ENCODE peak calls at places on chromosomes 12 and 14, in four cellular contexts. One of them, this sample, is unnamed.

GRCh38 chr12:117403586-117404139 is 42.2 kb upstream of the NOS1 start:
- DNase-seq in SK-N-SH: no peak
- DNase-seq in brain microvascular endothelial cell: no peak
- DNase-seq in cardiac fibroblast: no peak
- DNase-seq in this sample: no peak

GRCh38 chr12:85280138-85280983 is at the start of gene ALX1:
- DNase-seq in SK-N-SH: peak
- DNase-seq in brain microvascular endothelial cell: peak
- DNase-seq in cardiac fibroblast: peak
- DNase-seq in this sample: no peak

GRCh38 chr14:41144370-41144769 is 462.3 kb upstream of the LRFN5 start:
- DNase-seq in SK-N-SH: no peak
- DNase-seq in brain microvascular endothelial cell: no peak
- DNase-seq in cardiac fibroblast: no peak
- DNase-seq in this sample: no peak

GRCh38 chr12:87332987-87333761 is 696.0 kb downstream of the C12orf50 start:
- DNase-seq in SK-N-SH: peak
- DNase-seq in brain microvascular endothelial cell: no peak
- DNase-seq in cardiac fibroblast: peak
- DNase-seq in this sample: no peak

GRCh38 chr12:45130881-45131281 is 80.0 kb upstream of the DBX2 start:
- DNase-seq in SK-N-SH: peak
- DNase-seq in brain microvascular endothelial cell: peak
- DNase-seq in cardiac fibroblast: peak
- DNase-seq in this sample: peak

GRCh38 chr14:61609885-61610284 is 85.4 kb upstream of the HIF1A start:
- DNase-seq in SK-N-SH: no peak
- DNase-seq in brain microvascular endothelial cell: no peak
- DNase-seq in cardiac fibroblast: peak
- DNase-seq in this sample: no peak

GRCh38 chr12:123478762-123479161 is 20.8 kb downstream of the SNRNP35 start:
- DNase-seq in SK-N-SH: no peak
- DNase-seq in brain microvascular endothelial cell: peak
- DNase-seq in cardiac fibroblast: peak
- DNase-seq in this sample: no peak

GRCh38 chr12:123109319-123109772 is 41.5 kb downstream of the PITPNM2 start:
- DNase-seq in SK-N-SH: no peak
- DNase-seq in brain microvascular endothelial cell: no peak
- DNase-seq in cardiac fibroblast: no peak
- DNase-seq in this sample: no peak

GRCh38 chr12:24175281-24175680 is 225.8 kb upstream of the SOX5 start:
- DNase-seq in SK-N-SH: no peak
- DNase-seq in brain microvascular endothelial cell: no peak
- DNase-seq in cardiac fibroblast: no peak
- DNase-seq in this sample: no peak

GRCh38 chr12:30795660-30796507 is 41.1 kb upstream of the CAPRIN2 start:
- DNase-seq in SK-N-SH: peak
- DNase-seq in brain microvascular endothelial cell: peak
- DNase-seq in cardiac fibroblast: peak
- DNase-seq in this sample: no peak

GRCh38 chr12:1918081-1918874 is at the start of gene CACNA2D4:
- DNase-seq in SK-N-SH: peak
- DNase-seq in brain microvascular endothelial cell: no peak
- DNase-seq in cardiac fibroblast: no peak
- DNase-seq in this sample: no peak

GRCh38 chr12:89245090-89245489 is 107.2 kb downstream of the DUSP6 start:
- DNase-seq in SK-N-SH: no peak
- DNase-seq in brain microvascular endothelial cell: no peak
- DNase-seq in cardiac fibroblast: no peak
- DNase-seq in this sample: no peak

GRCh38 chr12:40552868-40553267 is 139.4 kb upstream of the CNTN1 start:
- DNase-seq in SK-N-SH: no peak
- DNase-seq in brain microvascular endothelial cell: no peak
- DNase-seq in cardiac fibroblast: no peak
- DNase-seq in this sample: no peak

GRCh38 chr12:132174703-132175490 is 30.6 kb downstream of the NOC4L start:
- DNase-seq in SK-N-SH: no peak
- DNase-seq in brain microvascular endothelial cell: no peak
- DNase-seq in cardiac fibroblast: no peak
- DNase-seq in this sample: no peak

GRCh38 chr14:99188721-99189120 is 83.3 kb downstream of the BCL11B start:
- DNase-seq in SK-N-SH: peak
- DNase-seq in brain microvascular endothelial cell: no peak
- DNase-seq in cardiac fibroblast: no peak
- DNase-seq in this sample: no peak

GRCh38 chr14:55077691-55078151 is 26.3 kb downstream of the MAPK1IP1L start:
- DNase-seq in SK-N-SH: no peak
- DNase-seq in brain microvascular endothelial cell: peak
- DNase-seq in cardiac fibroblast: peak
- DNase-seq in this sample: no peak

GRCh38 chr12:92147491-92147890 is 1.8 kb upstream of the BTG1 start:
- DNase-seq in SK-N-SH: no peak
- DNase-seq in brain microvascular endothelial cell: no peak
- DNase-seq in cardiac fibroblast: no peak
- DNase-seq in this sample: no peak

GRCh38 chr14:38047518-38047917 is 160.2 kb upstream of the SSTR1 start:
- DNase-seq in SK-N-SH: no peak
- DNase-seq in brain microvascular endothelial cell: no peak
- DNase-seq in cardiac fibroblast: no peak
- DNase-seq in this sample: no peak

GRCh38 chr12:15116073-15116472 is 105.1 kb downstream of the RERG start:
- DNase-seq in SK-N-SH: no peak
- DNase-seq in brain microvascular endothelial cell: no peak
- DNase-seq in cardiac fibroblast: peak
- DNase-seq in this sample: no peak

GRCh38 chr14:60301685-60302084 is 52.7 kb downstream of the PPM1A start:
- DNase-seq in SK-N-SH: no peak
- DNase-seq in brain microvascular endothelial cell: no peak
- DNase-seq in cardiac fibroblast: no peak
- DNase-seq in this sample: no peak

GRCh38 chr14:45085004-45085403 is 1.1 kb downstream of the PRPF39 start:
- DNase-seq in SK-N-SH: no peak
- DNase-seq in brain microvascular endothelial cell: no peak
- DNase-seq in cardiac fibroblast: peak
- DNase-seq in this sample: no peak

GRCh38 chr12:111964935-111965334 is 48.0 kb downstream of the TMEM116 start:
- DNase-seq in SK-N-SH: no peak
- DNase-seq in brain microvascular endothelial cell: no peak
- DNase-seq in cardiac fibroblast: no peak
- DNase-seq in this sample: no peak

GRCh38 chr12:19572920-19573558 is 133.7 kb downstream of the AEBP2 start:
- DNase-seq in SK-N-SH: peak
- DNase-seq in brain microvascular endothelial cell: peak
- DNase-seq in cardiac fibroblast: peak
- DNase-seq in this sample: no peak

GRCh38 chr12:131434208-131435125 is 276.4 kb upstream of the SFSWAP start:
- DNase-seq in SK-N-SH: no peak
- DNase-seq in brain microvascular endothelial cell: no peak
- DNase-seq in cardiac fibroblast: no peak
- DNase-seq in this sample: no peak

GRCh38 chr12:118166946-118167345 is 31.0 kb downstream of the PEBP1 start:
- DNase-seq in SK-N-SH: no peak
- DNase-seq in brain microvascular endothelial cell: no peak
- DNase-seq in cardiac fibroblast: no peak
- DNase-seq in this sample: no peak

GRCh38 chr12:13380297-13380696 is 183.8 kb downstream of the EMP1 start:
- DNase-seq in SK-N-SH: no peak
- DNase-seq in brain microvascular endothelial cell: no peak
- DNase-seq in cardiac fibroblast: no peak
- DNase-seq in this sample: no peak

GRCh38 chr14:73729015-73729330 is 14.8 kb upstream of the PNMA1 start:
- DNase-seq in SK-N-SH: no peak
- DNase-seq in brain microvascular endothelial cell: no peak
- DNase-seq in cardiac fibroblast: no peak
- DNase-seq in this sample: no peak

GRCh38 chr12:28409892-28410291 is 219.6 kb downstream of the CCDC91 start:
- DNase-seq in SK-N-SH: no peak
- DNase-seq in brain microvascular endothelial cell: peak
- DNase-seq in cardiac fibroblast: peak
- DNase-seq in this sample: no peak

GRCh38 chr12:116495260-116495659 is 63.9 kb upstream of the MAP1LC3B2 start:
- DNase-seq in SK-N-SH: no peak
- DNase-seq in brain microvascular endothelial cell: peak
- DNase-seq in cardiac fibroblast: peak
- DNase-seq in this sample: no peak

GRCh38 chr12:2959508-2960431 is 573 bp downstream of the TEAD4 start:
- DNase-seq in SK-N-SH: peak
- DNase-seq in brain microvascular endothelial cell: peak
- DNase-seq in cardiac fibroblast: peak
- DNase-seq in this sample: peak

GRCh38 chr12:26425587-26426260 is 230.4 kb downstream of the SSPN start:
- DNase-seq in SK-N-SH: no peak
- DNase-seq in brain microvascular endothelial cell: peak
- DNase-seq in cardiac fibroblast: peak
- DNase-seq in this sample: no peak

GRCh38 chr14:26841920-26842741 is 244.3 kb upstream of the NOVA1 start:
- DNase-seq in SK-N-SH: no peak
- DNase-seq in brain microvascular endothelial cell: peak
- DNase-seq in cardiac fibroblast: peak
- DNase-seq in this sample: peak

GRCh38 chr12:81705586-81705985 is 53.6 kb downstream of the PPFIA2 start:
- DNase-seq in SK-N-SH: no peak
- DNase-seq in brain microvascular endothelial cell: no peak
- DNase-seq in cardiac fibroblast: no peak
- DNase-seq in this sample: no peak

GRCh38 chr12:46831335-46832083 is 5.7 kb upstream of the SLC38A4 start:
- DNase-seq in SK-N-SH: peak
- DNase-seq in brain microvascular endothelial cell: no peak
- DNase-seq in cardiac fibroblast: peak
- DNase-seq in this sample: no peak

DNA sequence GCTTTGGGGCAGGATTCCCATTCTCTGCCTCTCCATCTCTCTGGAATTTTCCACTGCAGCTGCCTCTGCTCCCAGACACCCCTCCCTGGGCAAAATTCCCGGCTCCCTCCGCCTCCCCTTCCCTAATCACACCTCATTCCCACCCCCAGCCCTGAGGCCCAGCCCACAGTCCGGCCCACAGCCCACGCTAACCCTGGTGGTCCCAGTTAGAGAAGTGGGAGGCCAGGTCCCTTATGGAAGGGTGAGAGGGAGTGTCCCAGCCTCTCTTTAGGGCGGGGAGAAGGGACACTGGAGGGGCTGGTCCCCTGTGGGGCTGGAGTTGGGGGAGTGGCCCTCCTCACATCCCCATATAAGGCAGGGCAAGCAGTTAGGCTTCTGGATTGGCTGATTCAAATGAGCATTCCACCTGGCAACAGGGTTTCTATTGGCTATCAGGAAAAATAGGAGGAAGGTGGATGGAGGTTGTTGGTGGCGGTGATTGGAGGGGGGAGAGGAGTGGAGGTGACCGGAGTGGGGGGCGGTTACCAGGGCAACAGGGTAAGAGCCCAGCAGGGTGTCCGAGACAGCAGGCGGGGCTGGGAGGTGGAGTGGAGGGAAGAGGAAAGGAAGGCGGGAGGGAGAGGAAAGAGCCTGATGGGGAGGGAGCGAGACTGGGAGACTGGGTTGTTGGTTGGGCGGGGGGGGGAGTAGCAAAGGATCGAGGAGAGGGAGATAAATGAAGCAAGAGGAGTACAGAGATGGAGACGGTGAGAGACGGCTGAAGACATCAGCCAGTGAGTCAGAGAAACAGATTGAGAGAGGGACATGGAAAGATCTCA is 1.9 kb upstream of the PTMS start:
- DNase-seq in SK-N-SH: peak
- DNase-seq in brain microvascular endothelial cell: peak
- DNase-seq in cardiac fibroblast: peak
- DNase-seq in this sample: peak
- TF ChIP-seq CTCF in SK-N-SH: no peak
- TF ChIP-seq CTCF in brain microvascular endothelial cell: no peak
- TF ChIP-seq CTCF in cardiac fibroblast: no peak
- TF ChIP-seq CTCF in this sample: no peak

DNA sequence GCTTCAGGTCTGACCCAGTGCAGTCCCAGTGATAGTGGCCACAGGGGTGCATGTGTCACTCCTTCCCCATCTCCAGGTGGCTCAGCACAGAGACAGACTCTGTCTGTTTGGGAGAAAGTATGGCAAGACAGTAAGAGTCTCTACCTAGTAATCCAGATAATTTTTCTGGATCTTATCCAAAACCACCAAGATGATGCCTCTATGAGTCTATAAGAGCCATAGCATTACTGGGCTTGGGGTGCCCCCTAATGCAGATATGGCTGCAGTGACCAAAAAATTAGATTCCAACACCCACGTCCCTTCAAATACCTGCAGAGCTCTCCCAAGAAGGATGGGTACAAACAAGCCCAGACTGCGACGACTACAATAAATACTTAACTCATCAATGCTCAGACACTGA is 123.8 kb downstream of the GRIP1 start:
- DNase-seq in SK-N-SH: no peak
- DNase-seq in brain microvascular endothelial cell: peak
- DNase-seq in cardiac fibroblast: no peak
- DNase-seq in this sample: no peak
- TF ChIP-seq CTCF in SK-N-SH: no peak
- TF ChIP-seq CTCF in brain microvascular endothelial cell: peak
- TF ChIP-seq CTCF in cardiac fibroblast: no peak
- TF ChIP-seq CTCF in this sample: no peak

GRCh38 chr12:47903151-47903611 is 1.6 kb downstream of the VDR start:
- DNase-seq in SK-N-SH: no peak
- DNase-seq in brain microvascular endothelial cell: peak
- DNase-seq in cardiac fibroblast: peak
- DNase-seq in this sample: peak

GRCh38 chr12:47902131-47902639 is 2.6 kb downstream of the VDR start:
- DNase-seq in SK-N-SH: no peak
- DNase-seq in brain microvascular endothelial cell: no peak
- DNase-seq in cardiac fibroblast: no peak
- DNase-seq in this sample: no peak

GRCh38 chr12:47905313-47905730 is 528 bp upstream of the VDR start:
- DNase-seq in SK-N-SH: peak
- DNase-seq in brain microvascular endothelial cell: no peak
- DNase-seq in cardiac fibroblast: no peak
- DNase-seq in this sample: no peak

GRCh38 chr12:47903927-47904646 is 707 bp downstream of the VDR start:
- DNase-seq in SK-N-SH: no peak
- DNase-seq in brain microvascular endothelial cell: peak
- DNase-seq in cardiac fibroblast: peak
- DNase-seq in this sample: peak

GRCh38 chr12:47904647-47905312 is at the start of gene VDR:
- DNase-seq in SK-N-SH: peak
- DNase-seq in brain microvascular endothelial cell: peak
- DNase-seq in cardiac fibroblast: peak
- DNase-seq in this sample: no peak
- TF ChIP-seq CTCF in SK-N-SH: no peak
- TF ChIP-seq CTCF in brain microvascular endothelial cell: peak
- TF ChIP-seq CTCF in cardiac fibroblast: peak
- TF ChIP-seq CTCF in this sample: peak

GRCh38 chr12:102806592-102806991 is 110.5 kb downstream of the PAH start:
- DNase-seq in SK-N-SH: no peak
- DNase-seq in brain microvascular endothelial cell: no peak
- DNase-seq in cardiac fibroblast: no peak
- DNase-seq in this sample: no peak

GRCh38 chr12:102806110-102806509 is 110.9 kb downstream of the PAH start:
- DNase-seq in SK-N-SH: no peak
- DNase-seq in brain microvascular endothelial cell: no peak
- DNase-seq in cardiac fibroblast: no peak
- DNase-seq in this sample: no peak

GRCh38 chr12:102814691-102815367 is 102.2 kb downstream of the PAH start:
- DNase-seq in SK-N-SH: no peak
- DNase-seq in brain microvascular endothelial cell: no peak
- DNase-seq in cardiac fibroblast: no peak
- DNase-seq in this sample: no peak

GRCh38 chr12:102808412-102808811 is 108.6 kb downstream of the PAH start:
- DNase-seq in SK-N-SH: no peak
- DNase-seq in brain microvascular endothelial cell: no peak
- DNase-seq in cardiac fibroblast: no peak
- DNase-seq in this sample: no peak

GRCh38 chr12:102811125-102811737 is 105.8 kb downstream of the PAH start:
- DNase-seq in SK-N-SH: peak
- DNase-seq in brain microvascular endothelial cell: no peak
- DNase-seq in cardiac fibroblast: peak
- DNase-seq in this sample: no peak
- TF ChIP-seq CTCF in SK-N-SH: peak
- TF ChIP-seq CTCF in brain microvascular endothelial cell: peak
- TF ChIP-seq CTCF in cardiac fibroblast: peak
- TF ChIP-seq CTCF in this sample: peak

This sample was measured in AG09319.